ENCODE peak calls at places on chromosome 20, in nine cellular contexts. P is heart left ventricle, C is right atrium auricular region, E is OCI-LY7, N is GM06990, Q is cardiac muscle cell, K is HFF-Myc, F is lower lobe of right lung, Y is GM12878. L is an unnamed sample.

GRCh38 chr20:57618091-57618765 is 2.0 kb downstream of the ZBP1 start:
- DNase-seq in F (peak; percentile 39), E (peak; percentile 61), K (no peak), P (no peak), Y (no peak), N (no peak), C (peak; percentile 58), Q (no peak), L (no peak)

GRCh38 chr20:49656304-49656703 is 57.4 kb downstream of the B4GALT5 start:
- DNase-seq in E (no peak), N (no peak), Y (no peak), F (no peak), Q (no peak), K (no peak), C (no peak), P (no peak), L (no peak)

GRCh38 chr20:53809242-53809641 is 215.6 kb upstream of the ZNF217 start:
- DNase-seq in F (no peak), Q (no peak), C (no peak), N (no peak), Y (no peak), K (no peak), P (no peak), E (no peak), L (no peak)

GRCh38 chr20:39775110-39775509 is 813.0 kb downstream of the DHX35 start:
- DNase-seq in C (peak; percentile 85), F (peak; percentile 49), Q (peak; percentile 60), E (no peak), Y (no peak), K (peak; percentile 71), P (peak; percentile 76), N (no peak), L (no peak)

GRCh38 chr20:58421497-58421850 is 32.4 kb downstream of the VAPB start:
- DNase-seq in F (no peak), C (no peak), N (no peak), Q (no peak), K (no peak), P (no peak), E (no peak), Y (no peak), L (no peak)

GRCh38 chr20:11906626-11907480 is 10.8 kb upstream of the BTBD3 start:
- DNase-seq in F (no peak), Y (no peak), Q (no peak), C (no peak), E (no peak), K (no peak), P (no peak), N (no peak), L (no peak)

GRCh38 chr20:34705383-34706021 is 1.4 kb downstream of the TP53INP2 start:
- DNase-seq in Q (peak; percentile 16), P (peak; percentile 71), E (no peak), N (peak; percentile 14), C (no peak), Y (no peak), F (no peak), K (no peak), L (no peak)

GRCh38 chr20:61933951-61934715 is 131.5 kb downstream of the TAF4 start:
- DNase-seq in Y (no peak), K (no peak), Q (no peak), C (no peak), N (no peak), P (peak; percentile 25), F (peak; percentile 39), E (no peak), L (no peak)

GRCh38 chr20:48457261-48458002 is 370.4 kb downstream of the PREX1 start:
- DNase-seq in Y (no peak), N (no peak), C (no peak), K (no peak), Q (no peak), P (no peak), F (no peak), E (no peak), L (peak; percentile 54)

GRCh38 chr20:9359561-9360308 is 154.7 kb upstream of the LAMP5 start:
- DNase-seq in P (peak; percentile 29), C (no peak), Y (no peak), K (peak; percentile 51), N (peak; percentile 2), E (peak; percentile 1), Q (peak; percentile 84), F (no peak), L (no peak)

GRCh38 chr20:1894471-1894950 is 696 bp upstream of the SIRPA start:
- DNase-seq in E (no peak), C (no peak), Y (no peak), K (no peak), P (peak; percentile 52), Q (peak; percentile 82), F (no peak), N (peak; percentile 59), L (peak; percentile 54)

GRCh38 chr20:34017610-34018009 is 23.9 kb downstream of the RALY start:
- DNase-seq in C (no peak), Q (peak; percentile 47), F (no peak), N (no peak), Y (no peak), P (no peak), K (peak; percentile 39), E (no peak), L (no peak)

GRCh38 chr20:52078289-52078688 is 113.3 kb downstream of the ZFP64 start:
- DNase-seq in E (no peak), P (no peak), Q (no peak), F (no peak), Y (no peak), K (no peak), C (no peak), N (no peak), L (no peak)

GRCh38 chr20:25077610-25078169 is 4.3 kb downstream of the VSX1 start:
- DNase-seq in N (no peak), F (peak; percentile 70), Q (peak; percentile 58), E (no peak), P (peak; percentile 55), C (peak; percentile 60), K (no peak), Y (no peak), L (no peak)
- TF ChIP-seq CTCF in N (no peak), F (no peak), Q (no peak), E (no peak), P (no peak), C (no peak), K (no peak), Y (no peak), L (no peak)

DNA sequence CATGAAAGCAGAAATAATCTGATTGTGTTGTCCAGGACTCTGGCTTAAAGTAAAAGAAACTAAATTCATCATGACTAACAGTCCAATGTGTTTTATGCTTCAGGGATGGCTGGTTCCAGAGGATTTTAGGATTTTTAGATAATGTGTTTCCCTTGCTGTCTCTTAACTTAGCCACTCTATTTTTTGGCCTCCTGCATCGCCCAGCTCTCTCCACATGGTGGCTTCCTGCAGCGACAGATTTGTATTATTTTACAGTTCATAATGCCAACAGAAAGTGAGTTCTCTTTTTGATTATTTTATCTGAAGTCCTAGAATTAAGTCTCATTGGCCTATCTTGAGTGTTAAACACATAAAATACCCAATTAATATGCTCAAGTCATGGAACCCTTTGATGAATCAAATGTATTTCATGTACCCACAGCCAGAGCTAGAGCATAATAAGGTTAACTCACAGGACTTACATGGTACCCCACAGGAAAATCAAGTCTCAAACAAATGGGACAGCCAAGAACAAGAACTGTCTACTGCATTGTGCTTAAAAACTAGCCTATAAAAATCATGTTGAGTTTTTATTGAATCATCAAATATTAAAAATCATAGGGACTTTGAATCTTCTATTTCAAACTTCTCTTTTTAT is 582.5 kb downstream of the DOK5 start:
- DNase-seq in N (peak; percentile 10), Q (no peak), P (no peak), K (no peak), Y (no peak), F (no peak), E (no peak), C (no peak), L (no peak)
- TF ChIP-seq CTCF in N (peak; percentile 21), Q (no peak), P (peak; percentile 45), K (no peak), Y (peak; percentile 40), F (peak; percentile 14), E (peak; percentile 57), C (peak; percentile 64), L (no peak)

DNA sequence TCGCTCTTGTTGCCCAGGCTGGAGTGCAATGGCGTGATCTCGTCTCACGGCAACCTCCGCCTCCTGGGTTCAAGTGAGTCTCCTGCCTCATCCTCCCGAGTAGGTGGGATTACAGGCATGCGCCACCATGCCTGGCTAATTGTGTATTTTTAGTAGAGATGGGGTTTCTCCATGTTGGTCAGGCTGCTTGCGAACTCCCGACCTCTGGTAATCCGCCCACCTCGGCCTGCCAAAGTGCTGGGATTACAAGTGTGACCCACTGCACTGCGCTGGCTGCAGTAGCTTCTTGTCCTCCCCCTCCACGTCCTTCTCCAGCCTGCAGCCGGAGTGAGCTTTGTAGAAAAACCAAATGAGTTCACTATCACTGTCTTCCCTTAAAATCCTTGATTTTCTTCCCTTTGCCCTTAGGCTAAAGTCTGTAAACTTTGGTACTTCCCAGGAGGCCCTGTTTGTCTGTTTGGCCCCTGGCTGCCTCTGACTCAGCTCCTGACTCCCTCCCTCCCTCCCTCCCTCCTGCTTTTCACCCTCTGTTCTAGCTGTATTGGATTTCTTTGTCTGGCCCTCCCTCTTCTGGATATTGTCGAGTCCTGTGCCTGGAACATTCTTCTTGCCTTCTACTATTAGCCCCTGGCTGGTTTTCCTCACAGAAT is 12.9 kb downstream of the PARD6B start:
- DNase-seq in P (peak; percentile 77), Y (no peak), C (peak; percentile 61), F (no peak), E (no peak), K (peak; percentile 81), N (no peak), Q (peak; percentile 93), L (no peak)
- TF ChIP-seq CTCF in P (peak; percentile 60), Y (no peak), C (peak; percentile 65), F (peak; percentile 13), E (no peak), K (peak; percentile 24), N (no peak), Q (peak; percentile 44), L (no peak)

GRCh38 chr20:24896984-24897383 is 52.1 kb upstream of the CST7 start:
- DNase-seq in P (no peak), C (no peak), N (no peak), K (no peak), Y (no peak), F (no peak), Q (no peak), E (no peak), L (no peak)

GRCh38 chr20:24894967-24895366 is 54.1 kb upstream of the CST7 start:
- DNase-seq in N (no peak), K (no peak), Y (no peak), P (no peak), C (peak; percentile 36), F (no peak), E (no peak), Q (no peak), L (no peak)

GRCh38 chr20:24895898-24896658 is 53.0 kb upstream of the CST7 start:
- DNase-seq in P (no peak), C (peak; percentile 26), Q (no peak), Y (no peak), E (no peak), N (no peak), K (no peak), F (no peak), L (no peak)

GRCh38 chr20:24899153-24899552 is 49.9 kb upstream of the CST7 start:
- DNase-seq in P (no peak), Y (no peak), F (no peak), Q (no peak), C (no peak), E (peak; percentile 3), K (no peak), N (no peak), L (no peak)

DNA sequence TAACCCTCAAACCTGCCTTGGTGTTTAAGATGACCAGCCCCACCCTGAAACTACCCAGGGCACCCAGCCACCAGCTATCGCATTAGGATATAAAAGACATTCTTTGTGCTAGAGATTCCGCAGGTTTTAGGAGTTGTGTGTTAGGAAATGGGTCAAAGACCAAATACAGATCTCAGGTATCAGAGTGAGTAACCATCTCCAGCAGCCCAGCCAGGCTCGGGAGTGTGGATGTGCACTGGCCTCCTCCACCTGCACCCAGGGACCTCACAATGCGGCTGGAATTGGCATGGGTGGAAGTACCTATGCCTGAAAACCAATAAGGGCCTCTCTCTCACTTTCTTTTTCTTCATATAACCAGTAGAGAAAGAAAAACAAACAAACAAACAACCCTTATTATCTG is 51.1 kb upstream of the CST7 start:
- DNase-seq in K (no peak), Y (no peak), F (no peak), Q (no peak), P (no peak), E (no peak), C (no peak), N (no peak), L (no peak)
- TF ChIP-seq CTCF in K (no peak), Y (no peak), F (no peak), Q (no peak), P (no peak), E (no peak), C (no peak), N (no peak), L (no peak)

L was measured in GM10248.